ENCODE peak calls at places on chromosomes 1 and 21, in six cellular contexts. One of them, this sample, is unnamed.

GRCh38 chr1:51433269-51433971 is 85.6 kb downstream of the EPS15 start:
- DNase-seq in DMS153: peak; percentile 4
- DNase-seq in H54: no peak
- DNase-seq in CD8-positive, alpha-beta memory T cell: no peak
- DNase-seq in activated CD4-positive, alpha-beta T cell treated with anti-CD3 and anti-CD28 coated beads for 1 hour: no peak
- DNase-seq in BJ: no peak
- DNase-seq in this sample: no peak

GRCh38 chr21:16910435-16911165 is 602.2 kb upstream of the CXADR start:
- DNase-seq in CD8-positive, alpha-beta memory T cell: no peak
- DNase-seq in DMS153: no peak
- DNase-seq in BJ: no peak
- DNase-seq in H54: no peak
- DNase-seq in activated CD4-positive, alpha-beta T cell treated with anti-CD3 and anti-CD28 coated beads for 1 hour: no peak
- DNase-seq in this sample: no peak

GRCh38 chr1:29471487-29472313 is 235.4 kb downstream of the PTPRU start:
- DNase-seq in DMS153: peak; percentile 65
- DNase-seq in activated CD4-positive, alpha-beta T cell treated with anti-CD3 and anti-CD28 coated beads for 1 hour: no peak
- DNase-seq in CD8-positive, alpha-beta memory T cell: peak; percentile 28
- DNase-seq in H54: no peak
- DNase-seq in BJ: no peak
- DNase-seq in this sample: no peak

GRCh38 chr1:23524716-23525401 is 6.2 kb downstream of the E2F2 start:
- DNase-seq in activated CD4-positive, alpha-beta T cell treated with anti-CD3 and anti-CD28 coated beads for 1 hour: no peak
- DNase-seq in DMS153: peak; percentile 79
- DNase-seq in H54: no peak
- DNase-seq in CD8-positive, alpha-beta memory T cell: peak; percentile 66
- DNase-seq in BJ: no peak
- DNase-seq in this sample: no peak

GRCh38 chr1:25361901-25362300 is 23.8 kb downstream of the TMEM50A start:
- DNase-seq in DMS153: no peak
- DNase-seq in BJ: peak; percentile 68
- DNase-seq in activated CD4-positive, alpha-beta T cell treated with anti-CD3 and anti-CD28 coated beads for 1 hour: no peak
- DNase-seq in H54: no peak
- DNase-seq in CD8-positive, alpha-beta memory T cell: no peak
- DNase-seq in this sample: no peak

GRCh38 chr1:46747683-46748288 is 28.9 kb upstream of the EFCAB14 start:
- DNase-seq in BJ: no peak
- DNase-seq in CD8-positive, alpha-beta memory T cell: no peak
- DNase-seq in H54: peak; percentile 30
- DNase-seq in DMS153: peak; percentile 85
- DNase-seq in activated CD4-positive, alpha-beta T cell treated with anti-CD3 and anti-CD28 coated beads for 1 hour: no peak
- DNase-seq in this sample: peak; percentile 67

GRCh38 chr1:245332085-245332484 is 177.3 kb downstream of the KIF26B start:
- DNase-seq in CD8-positive, alpha-beta memory T cell: no peak
- DNase-seq in H54: no peak
- DNase-seq in activated CD4-positive, alpha-beta T cell treated with anti-CD3 and anti-CD28 coated beads for 1 hour: no peak
- DNase-seq in DMS153: no peak
- DNase-seq in BJ: no peak
- DNase-seq in this sample: no peak

GRCh38 chr21:43734131-43734634 is 15.3 kb downstream of the PDXK start:
- DNase-seq in activated CD4-positive, alpha-beta T cell treated with anti-CD3 and anti-CD28 coated beads for 1 hour: no peak
- DNase-seq in BJ: no peak
- DNase-seq in H54: no peak
- DNase-seq in CD8-positive, alpha-beta memory T cell: no peak
- DNase-seq in DMS153: no peak
- DNase-seq in this sample: no peak

GRCh38 chr1:113390871-113391642 is 742 bp downstream of the MAGI3 start:
- DNase-seq in H54: no peak
- DNase-seq in CD8-positive, alpha-beta memory T cell: peak; percentile 57
- DNase-seq in DMS153: no peak
- DNase-seq in activated CD4-positive, alpha-beta T cell treated with anti-CD3 and anti-CD28 coated beads for 1 hour: peak; percentile 28
- DNase-seq in BJ: no peak
- DNase-seq in this sample: peak; percentile 57

GRCh38 chr1:218347713-218348627 is 2.8 kb downstream of the TGFB2 start:
- DNase-seq in BJ: no peak
- DNase-seq in CD8-positive, alpha-beta memory T cell: no peak
- DNase-seq in activated CD4-positive, alpha-beta T cell treated with anti-CD3 and anti-CD28 coated beads for 1 hour: no peak
- DNase-seq in H54: no peak
- DNase-seq in DMS153: no peak
- DNase-seq in this sample: peak; percentile 71

GRCh38 chr1:201937624-201938212 is 8.6 kb downstream of the LMOD1 start:
- DNase-seq in H54: no peak
- DNase-seq in activated CD4-positive, alpha-beta T cell treated with anti-CD3 and anti-CD28 coated beads for 1 hour: no peak
- DNase-seq in CD8-positive, alpha-beta memory T cell: no peak
- DNase-seq in DMS153: no peak
- DNase-seq in BJ: peak; percentile 83
- DNase-seq in this sample: peak; percentile 68

GRCh38 chr1:209784276-209785169 is at the start of gene C1orf74:
- DNase-seq in BJ: peak; percentile 82
- DNase-seq in DMS153: peak; percentile 99
- DNase-seq in CD8-positive, alpha-beta memory T cell: peak; percentile 100
- DNase-seq in activated CD4-positive, alpha-beta T cell treated with anti-CD3 and anti-CD28 coated beads for 1 hour: peak; percentile 100
- DNase-seq in H54: peak; percentile 86
- DNase-seq in this sample: peak; percentile 99

GRCh38 chr1:114269539-114269938 is 115.9 kb upstream of the SYT6 start:
- DNase-seq in H54: no peak
- DNase-seq in DMS153: no peak
- DNase-seq in BJ: no peak
- DNase-seq in CD8-positive, alpha-beta memory T cell: no peak
- DNase-seq in activated CD4-positive, alpha-beta T cell treated with anti-CD3 and anti-CD28 coated beads for 1 hour: no peak
- DNase-seq in this sample: no peak

GRCh38 chr1:50132495-50132894 is 23.8 kb downstream of the ELAVL4 start:
- DNase-seq in activated CD4-positive, alpha-beta T cell treated with anti-CD3 and anti-CD28 coated beads for 1 hour: no peak
- DNase-seq in H54: no peak
- DNase-seq in DMS153: no peak
- DNase-seq in BJ: no peak
- DNase-seq in CD8-positive, alpha-beta memory T cell: no peak
- DNase-seq in this sample: no peak

GRCh38 chr1:156115514-156116374 is 1.2 kb downstream of the LMNA start:
- DNase-seq in H54: peak; percentile 55
- DNase-seq in CD8-positive, alpha-beta memory T cell: no peak
- DNase-seq in BJ: no peak
- DNase-seq in activated CD4-positive, alpha-beta T cell treated with anti-CD3 and anti-CD28 coated beads for 1 hour: no peak
- DNase-seq in DMS153: no peak
- DNase-seq in this sample: peak; percentile 79

GRCh38 chr1:243719476-243719875 is 130.6 kb downstream of the AKT3 start:
- DNase-seq in DMS153: no peak
- DNase-seq in activated CD4-positive, alpha-beta T cell treated with anti-CD3 and anti-CD28 coated beads for 1 hour: no peak
- DNase-seq in BJ: no peak
- DNase-seq in CD8-positive, alpha-beta memory T cell: no peak
- DNase-seq in H54: no peak
- DNase-seq in this sample: no peak

GRCh38 chr21:14842641-14843040 is 222.2 kb downstream of the NRIP1 start:
- DNase-seq in BJ: no peak
- DNase-seq in activated CD4-positive, alpha-beta T cell treated with anti-CD3 and anti-CD28 coated beads for 1 hour: no peak
- DNase-seq in DMS153: no peak
- DNase-seq in CD8-positive, alpha-beta memory T cell: no peak
- DNase-seq in H54: no peak
- DNase-seq in this sample: peak; percentile 8